ENCODE peak calls at places on chromosome 18, in six cellular contexts. I is H9, O is H1, W is mesendoderm, B is IMR-90, F is mesenchymal stem cell. T is an unnamed sample.

GRCh38 chr18:68865021-68865420 is 67.1 kb downstream of the CCDC102B start:
- DNase-seq in O (no peak), B (no peak), W (no peak), F (no peak), I (no peak), T (no peak)

GRCh38 chr18:10453261-10453884 is 1.1 kb upstream of the APCDD1 start:
- DNase-seq in O (peak), W (no peak), I (no peak), F (no peak), B (no peak), T (no peak)

GRCh38 chr18:45066868-45067267 is 386.2 kb downstream of the SETBP1 start:
- DNase-seq in F (no peak), B (no peak), O (no peak), W (no peak), I (no peak), T (no peak)

GRCh38 chr18:75127143-75128021 is 81.6 kb downstream of the PTGR3 start:
- DNase-seq in F (peak), O (peak), I (no peak), B (no peak), W (no peak), T (peak)

GRCh38 chr18:45920367-45920766 is 46.8 kb downstream of the EPG5 start:
- DNase-seq in B (peak), O (no peak), F (no peak), I (no peak), W (no peak), T (no peak)

GRCh38 chr18:74316257-74317180 is 880 bp downstream of the C18orf63 start:
- DNase-seq in O (no peak), B (peak), F (peak), W (peak), I (no peak), T (no peak)

GRCh38 chr18:22846088-22846683 is 86.9 kb upstream of the RBBP8 start:
- DNase-seq in B (peak), F (peak), I (no peak), O (no peak), W (no peak), T (no peak)

GRCh38 chr18:75264195-75264594 is 53.6 kb downstream of the TSHZ1 start:
- DNase-seq in W (no peak), F (no peak), O (no peak), B (no peak), I (no peak), T (peak)

GRCh38 chr18:54119524-54120019 is 104.9 kb downstream of the MBD2 start:
- DNase-seq in I (peak), O (peak), W (peak), B (peak), F (peak), T (peak)

GRCh38 chr18:43681661-43682060 is 404.4 kb upstream of the SYT4 start:
- DNase-seq in O (no peak), F (no peak), I (no peak), B (no peak), W (peak), T (no peak)

GRCh38 chr18:68172842-68173549 is 541.9 kb downstream of the TMX3 start:
- DNase-seq in B (no peak), O (peak), F (peak), I (peak), W (peak), T (no peak)

GRCh38 chr18:63148449-63149199 is 170.9 kb downstream of the BCL2 start:
- DNase-seq in O (no peak), F (peak), W (no peak), B (peak), I (no peak), T (no peak)
- H3K23ac ChIP-seq in O (no peak), F (no peak), W (no peak), B (no peak), I (no peak), T (no peak)

DNA sequence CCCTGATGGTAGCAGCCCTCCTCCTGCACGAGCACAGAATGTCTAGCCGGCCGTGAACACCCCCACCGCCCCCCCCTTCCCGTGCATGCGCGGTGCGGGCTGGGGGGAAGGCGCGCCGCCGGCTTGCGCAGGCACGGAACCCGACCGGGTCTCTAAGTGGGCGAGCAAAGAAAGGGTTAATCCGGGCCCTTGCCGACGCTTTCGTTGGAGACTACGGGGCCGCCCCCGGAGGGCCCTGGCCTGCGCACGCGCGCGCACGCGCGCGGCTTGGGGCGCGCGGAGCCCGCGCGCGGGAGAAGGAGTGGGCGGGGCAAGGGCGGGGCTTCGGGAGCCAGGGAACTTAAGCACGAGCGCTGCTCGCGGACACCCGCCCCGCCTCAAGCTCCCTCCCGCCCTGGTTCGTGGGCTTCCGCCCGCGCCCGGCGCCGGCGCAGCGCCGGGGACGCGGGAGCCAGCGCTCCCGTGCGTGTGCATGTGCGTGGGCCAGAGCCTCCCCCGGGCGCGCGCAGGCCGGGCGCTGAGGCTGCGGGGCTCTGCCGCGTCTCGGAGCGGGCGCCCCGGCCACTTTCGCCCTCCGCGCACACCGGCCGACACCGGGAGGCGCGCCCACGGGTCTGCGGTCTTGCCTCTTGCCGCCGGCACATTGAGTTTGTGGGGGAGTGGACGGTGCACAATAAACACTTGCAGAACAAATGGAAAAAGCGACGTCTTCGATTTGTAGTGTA is 617 bp upstream of the ZBTB14 start:
- DNase-seq in B (peak), F (peak), I (peak), O (peak), W (peak), T (peak)
- H3K23ac ChIP-seq in B (peak), F (no peak), I (no peak), O (no peak), W (peak), T (no peak)

GRCh38 chr18:79046522-79046921 is 22.7 kb upstream of the ATP9B start:
- DNase-seq in F (no peak), W (no peak), B (no peak), O (no peak), I (no peak), T (no peak)

GRCh38 chr18:79050005-79050404 is 19.2 kb upstream of the ATP9B start:
- DNase-seq in F (no peak), B (no peak), I (no peak), W (no peak), O (no peak), T (no peak)

GRCh38 chr18:79049506-79049905 is 19.7 kb upstream of the ATP9B start:
- DNase-seq in F (no peak), O (no peak), I (no peak), W (no peak), B (no peak), T (no peak)

GRCh38 chr18:79048245-79048632 is 21.0 kb upstream of the ATP9B start:
- DNase-seq in I (no peak), B (no peak), F (no peak), W (no peak), O (no peak), T (no peak)

GRCh38 chr18:79047556-79048244 is 21.5 kb upstream of the ATP9B start:
- DNase-seq in F (no peak), W (no peak), B (no peak), O (no peak), I (no peak), T (no peak)
- H3K23ac ChIP-seq in F (no peak), W (no peak), B (no peak), O (no peak), I (no peak), T (no peak)

GRCh38 chr18:37339701-37340215 is 225.8 kb downstream of the CELF4 start:
- DNase-seq in W (no peak), B (no peak), O (no peak), F (no peak), I (no peak), T (no peak)

GRCh38 chr18:37332764-37333420 is 232.7 kb downstream of the CELF4 start:
- DNase-seq in O (no peak), B (no peak), F (no peak), W (no peak), I (no peak), T (no peak)

GRCh38 chr18:37334494-37335125 is 231.0 kb downstream of the CELF4 start:
- DNase-seq in I (no peak), B (peak), F (no peak), W (peak), O (no peak), T (no peak)

GRCh38 chr18:37336568-37337285 is 228.9 kb downstream of the CELF4 start:
- DNase-seq in F (no peak), W (no peak), B (no peak), I (no peak), O (no peak), T (no peak)

GRCh38 chr18:37335337-37335736 is 230.3 kb downstream of the CELF4 start:
- DNase-seq in F (no peak), B (no peak), W (peak), I (peak), O (no peak), T (no peak)
- H3K23ac ChIP-seq in F (no peak), B (no peak), W (no peak), I (no peak), O (no peak), T (no peak)

GRCh38 chr18:11947214-11948119 is 33.8 kb upstream of the IMPA2 start:
- DNase-seq in F (peak), O (peak), B (peak), I (peak), W (peak), T (peak)
- H3K23ac ChIP-seq in F (no peak), O (no peak), B (peak), I (no peak), W (peak), T (no peak)

GRCh38 chr18:4677006-4677405 is 221.9 kb upstream of the DLGAP1 start:
- DNase-seq in O (no peak), B (no peak), F (no peak), W (no peak), I (no peak), T (no peak)
- H3K23ac ChIP-seq in O (no peak), B (no peak), F (no peak), W (no peak), I (no peak), T (no peak)

GRCh38 chr18:77166523-77166922 is 33.9 kb upstream of the MBP start:
- DNase-seq in F (no peak), W (no peak), B (no peak), O (no peak), I (no peak), T (no peak)
- H3K23ac ChIP-seq in F (no peak), W (no peak), B (no peak), O (no peak), I (no peak), T (no peak)